ENCODE peak calls at places on chromosomes 12 and 14, in four cellular contexts. E is A549, C is lung, A is fibroblast of lung. Y is an unnamed sample. For H3K9me3, the result is how much of the 10 kb centered on the place peaks cover.

GRCh38 chr12:68367903-68368302 is 35.7 kb upstream of the MDM1 start:
- DNase-seq in C (no peak), A (no peak), E (peak), Y (no peak)

GRCh38 chr12:109654357-109654756 is 59.3 kb upstream of the FAM222A start:
- DNase-seq in C (no peak), A (no peak), E (no peak), Y (no peak)

GRCh38 chr14:73825551-73826188 is 26.0 kb upstream of the PTGR2 start:
- DNase-seq in A (peak), C (peak), E (peak), Y (peak)

GRCh38 chr14:57388072-57388471 is 2.3 kb upstream of the NAA30 start:
- DNase-seq in C (no peak), E (no peak), A (no peak), Y (no peak)

GRCh38 chr12:53935562-53936341 is 2.9 kb upstream of the HOXC13 start:
- DNase-seq in C (no peak), E (no peak), A (no peak), Y (no peak)

GRCh38 chr14:60094306-60094897 is 2.7 kb downstream of the PCNX4 start:
- DNase-seq in E (peak), C (no peak), A (peak), Y (peak)

GRCh38 chr12:67593041-67593870 is 55.3 kb upstream of the DYRK2 start:
- DNase-seq in C (peak), A (peak), E (peak), Y (no peak)

GRCh38 chr12:1605129-1606020 is 11.0 kb upstream of the FBXL14 start:
- DNase-seq in E (peak), C (peak), A (peak), Y (peak)

GRCh38 chr12:58099476-58099875 is 158.1 kb downstream of the ATP23 start:
- DNase-seq in A (no peak), C (no peak), E (no peak), Y (no peak)

GRCh38 chr12:81896771-81897170 is 137.6 kb upstream of the PPFIA2 start:
- DNase-seq in C (no peak), A (peak), E (no peak), Y (no peak)

GRCh38 chr12:9064815-9065606 is 50.7 kb downstream of the A2M start:
- DNase-seq in C (peak), E (peak), A (peak), Y (peak)

GRCh38 chr12:58814036-58814435 is 106.3 kb downstream of the LRIG3 start:
- DNase-seq in A (no peak), E (no peak), C (no peak), Y (no peak)

GRCh38 chr12:30755395-30755762 is 628 bp upstream of the CAPRIN2 start:
- DNase-seq in E (peak), A (no peak), C (no peak), Y (no peak)

GRCh38 chr14:96940009-96940408 is 142.8 kb downstream of the VRK1 start:
- DNase-seq in C (no peak), E (no peak), A (no peak), Y (no peak)

GRCh38 chr14:54699087-54699530 is 132.2 kb downstream of the SAMD4A start:
- DNase-seq in A (no peak), E (no peak), C (no peak), Y (no peak)

GRCh38 chr12:60123443-60124000 is 527.7 kb downstream of the SLC16A7 start:
- DNase-seq in E (no peak), C (no peak), A (peak), Y (no peak)

GRCh38 chr12:118259079-118259478 is 113.6 kb downstream of the TAOK3 start:
- DNase-seq in E (no peak), A (no peak), C (no peak), Y (no peak)

GRCh38 chr12:103901518-103902173 is 28.6 kb upstream of the HSP90B1 start:
- DNase-seq in C (no peak), E (no peak), A (no peak), Y (no peak)

GRCh38 chr12:117207675-117208074 is 17.4 kb upstream of the FBXO21 start:
- DNase-seq in A (no peak), C (no peak), E (no peak), Y (no peak)

GRCh38 chr12:130405332-130405731 is 67.6 kb downstream of the PIWIL1 start:
- DNase-seq in E (no peak), C (no peak), A (no peak), Y (no peak)

GRCh38 chr12:111807232-111807631 is 34.8 kb upstream of the MAPKAPK5 start:
- DNase-seq in A (no peak), E (no peak), C (no peak), Y (no peak)

GRCh38 chr14:69673578-69674305 is 62.3 kb downstream of the SUSD6 start:
- DNase-seq in A (no peak), C (no peak), E (no peak), Y (no peak)

GRCh38 chr14:71139058-71139946 is 232.0 kb downstream of the PCNX1 start:
- DNase-seq in A (peak), E (peak), C (peak), Y (peak)

GRCh38 chr14:28243600-28243999 is 523.0 kb upstream of the FOXG1 start:
- DNase-seq in A (no peak), E (no peak), C (no peak), Y (no peak)

GRCh38 chr14:97798204-97798603 is 1001.0 kb downstream of the VRK1 start:
- DNase-seq in E (no peak), A (no peak), C (no peak), Y (no peak)

GRCh38 chr12:48631071-48631470 is 51.0 kb downstream of the KANSL2 start:
- DNase-seq in A (no peak), E (no peak), C (no peak), Y (no peak)

GRCh38 chr14:39365354-39365753 is 66.9 kb downstream of the FBXO33 start:
- DNase-seq in A (no peak), C (no peak), E (no peak), Y (no peak)

GRCh38 chr12:90899456-90900182 is 55.4 kb downstream of the CCER1 start:
- DNase-seq in C (no peak), E (no peak), A (peak), Y (no peak)

GRCh38 chr12:116137318-116137717 is 140.2 kb downstream of the MED13L start:
- DNase-seq in E (no peak), A (no peak), C (no peak), Y (no peak)

GRCh38 chr12:3326850-3327780 is 163.9 kb upstream of the PRMT8 start:
- DNase-seq in C (no peak), A (no peak), E (no peak), Y (no peak)

GRCh38 chr14:101823511-101824120 is 62.1 kb downstream of the PPP2R5C start:
- DNase-seq in E (no peak), A (no peak), C (no peak), Y (no peak)

GRCh38 chr12:44873898-44874297 is 2.2 kb downstream of the NELL2 start:
- DNase-seq in C (no peak), E (peak), A (peak), Y (no peak)

GRCh38 chr12:108773798-108774788 is 42.8 kb upstream of the CORO1C start:
- DNase-seq in A (peak), C (peak), E (peak), Y (no peak)

GRCh38 chr12:52860102-52860838 is 11.5 kb upstream of the KRT78 start:
- DNase-seq in E (peak), A (peak), C (no peak), Y (no peak)

GRCh38 chr12:46669720-46670119 is 156.1 kb downstream of the SLC38A4 start:
- DNase-seq in A (no peak), C (no peak), E (no peak), Y (no peak)

DNA sequence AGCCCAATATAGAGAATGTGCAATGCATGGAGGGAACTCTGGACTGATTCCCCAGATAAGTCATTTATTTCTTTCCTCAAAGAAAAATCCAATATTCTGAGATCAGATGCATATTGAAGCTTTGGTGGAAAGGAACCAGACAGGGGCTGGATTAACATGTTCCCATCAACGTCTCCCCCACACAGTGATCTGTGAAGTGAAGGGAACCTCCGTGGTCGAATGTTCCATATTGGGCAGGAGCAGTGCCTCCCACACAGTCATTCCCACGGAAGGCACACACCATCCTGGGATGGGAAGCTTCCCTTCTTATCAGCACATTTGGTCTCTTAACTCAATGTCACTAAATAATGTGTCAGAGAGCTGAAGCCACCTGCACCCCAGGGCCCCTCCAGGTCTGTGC is 247.1 kb downstream of the BCL11B start:
- DNase-seq in A (no peak), C (no peak), E (no peak), Y (no peak)
- H3K9me3 ChIP-seq in A (under half), C (under half), E (under half), Y (under half)

GRCh38 chr12:23356927-23357708 is 592.4 kb downstream of the SOX5 start:
- DNase-seq in E (no peak), C (no peak), A (no peak), Y (no peak)

GRCh38 chr12:23356440-23356839 is 593.0 kb downstream of the SOX5 start:
- DNase-seq in C (no peak), A (no peak), E (no peak), Y (no peak)

GRCh38 chr12:23359975-23360638 is 589.4 kb downstream of the SOX5 start:
- DNase-seq in E (no peak), A (no peak), C (no peak), Y (no peak)

GRCh38 chr12:23361971-23362370 is 587.5 kb downstream of the SOX5 start:
- DNase-seq in A (no peak), C (no peak), E (no peak), Y (no peak)
- H3K9me3 ChIP-seq in A (under half), C (under half), E (under half), Y (under half)

DNA sequence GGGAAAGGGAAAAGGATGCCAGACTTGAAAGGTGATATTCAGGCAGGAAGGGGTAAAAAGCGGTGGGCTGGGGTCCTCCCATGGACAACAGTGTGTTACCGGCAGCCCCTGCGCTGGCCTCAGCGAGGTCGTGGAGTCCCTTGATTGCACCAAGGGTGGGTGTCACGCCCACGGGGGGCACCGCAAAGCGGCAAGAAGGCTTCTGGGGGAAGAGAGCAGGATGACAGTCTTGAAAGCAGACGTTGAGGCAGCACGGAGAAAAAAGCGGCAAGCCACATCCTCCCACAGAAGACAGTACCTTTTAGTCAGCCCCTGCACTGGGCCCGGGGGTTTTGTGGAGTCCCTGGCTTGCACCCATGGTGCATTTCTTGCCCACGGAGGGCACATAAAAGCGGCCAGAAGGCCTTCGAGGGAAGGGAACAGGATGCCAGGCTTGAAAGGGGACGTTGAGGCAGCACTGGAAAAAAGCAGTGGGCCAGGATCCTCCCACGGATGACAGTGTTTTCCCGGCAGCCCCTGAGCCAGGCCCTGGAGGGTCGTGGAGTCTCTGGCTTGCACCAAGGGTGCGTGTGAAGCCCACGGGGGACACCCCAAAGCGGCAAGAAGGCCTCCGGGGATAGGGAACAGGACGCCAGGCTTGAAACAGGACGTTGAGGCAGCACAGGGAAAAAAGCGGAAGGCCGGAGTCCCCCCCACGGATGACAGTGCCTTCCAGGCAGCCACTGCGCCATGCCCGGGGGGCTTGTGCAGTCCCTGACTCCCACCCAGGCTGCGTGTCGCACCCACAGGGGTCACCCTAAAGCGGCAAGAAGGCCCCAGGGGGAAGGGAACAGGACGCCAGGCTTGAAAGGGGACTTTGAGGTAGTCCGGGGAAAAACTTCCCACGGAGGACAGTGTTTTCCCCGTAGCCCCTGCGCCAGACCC is 162.2 kb upstream of the ALG10B start:
- DNase-seq in E (no peak), C (no peak), A (no peak), Y (no peak)
- H3K9me3 ChIP-seq in E (under half), C (under half), A (under half), Y (under half)

GRCh38 chr14:82602794-82603193 is 1069.1 kb upstream of the SEL1L start:
- DNase-seq in C (no peak), A (no peak), E (no peak), Y (no peak)
- H3K9me3 ChIP-seq in C (under half), A (under half), E (under half), Y (under half)

DNA sequence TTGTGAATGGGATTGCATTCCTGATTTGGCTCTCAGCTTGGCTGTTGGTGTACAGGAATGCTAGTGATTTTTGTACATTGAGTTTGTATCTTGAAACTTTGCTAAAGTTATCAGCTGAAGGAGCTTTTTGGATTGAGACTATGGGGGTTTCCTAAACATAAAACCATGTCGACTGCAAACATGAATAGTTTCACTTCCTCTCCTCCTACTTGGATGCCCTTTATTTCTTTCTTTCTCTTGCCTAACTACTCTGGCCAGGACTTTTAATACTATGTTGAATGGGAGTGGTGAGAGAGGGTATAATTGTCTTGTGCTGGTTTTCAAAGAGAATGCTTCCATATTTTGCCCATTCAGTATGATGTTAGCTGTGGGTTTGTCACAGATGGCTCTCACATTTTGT is 141.5 kb downstream of the CEP83 start:
- DNase-seq in A (no peak), C (no peak), E (no peak), Y (no peak)
- H3K9me3 ChIP-seq in A (under half), C (under half), E (under half), Y (under half)

DNA sequence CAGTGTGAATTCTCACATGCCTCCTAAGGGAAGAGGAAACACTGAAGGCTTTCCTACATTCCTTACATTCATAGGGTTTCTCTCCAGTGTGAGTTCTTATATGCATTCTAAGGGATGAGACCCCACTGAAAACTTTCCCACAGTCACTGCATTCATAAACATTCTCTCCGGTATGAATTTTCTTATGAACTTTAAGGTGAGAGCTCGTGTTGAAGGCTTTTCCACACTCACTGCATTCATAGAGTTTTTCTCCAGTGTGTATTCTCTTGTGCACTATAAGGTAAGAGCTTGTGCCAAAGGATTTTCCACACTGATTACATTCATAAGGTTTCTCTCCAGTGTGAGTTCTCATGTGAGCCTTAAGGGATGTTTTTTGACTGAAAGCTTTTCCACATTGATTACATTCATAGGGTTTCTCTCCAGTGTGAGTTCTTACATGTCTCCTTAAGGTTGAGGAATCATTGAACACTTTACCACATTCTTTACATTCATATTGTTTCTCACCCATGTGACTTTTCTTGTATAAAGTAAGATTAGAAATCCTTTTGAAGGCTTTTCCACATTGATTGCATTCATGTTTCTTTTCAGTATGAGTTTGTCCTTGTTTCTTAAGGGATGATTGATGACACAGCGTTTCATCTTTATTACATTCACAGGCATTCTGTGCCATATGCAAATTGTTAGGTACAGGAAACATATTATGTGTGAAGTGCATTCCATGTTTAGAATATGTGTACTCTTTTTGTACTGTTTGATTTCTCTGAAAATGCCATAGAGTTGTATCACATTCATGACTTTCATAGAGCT is 9.5 kb downstream of the ZNF891 start:
- DNase-seq in A (peak), C (no peak), E (peak), Y (no peak)
- H3K9me3 ChIP-seq in A (under half), C (half or more), E (half or more), Y (under half)

DNA sequence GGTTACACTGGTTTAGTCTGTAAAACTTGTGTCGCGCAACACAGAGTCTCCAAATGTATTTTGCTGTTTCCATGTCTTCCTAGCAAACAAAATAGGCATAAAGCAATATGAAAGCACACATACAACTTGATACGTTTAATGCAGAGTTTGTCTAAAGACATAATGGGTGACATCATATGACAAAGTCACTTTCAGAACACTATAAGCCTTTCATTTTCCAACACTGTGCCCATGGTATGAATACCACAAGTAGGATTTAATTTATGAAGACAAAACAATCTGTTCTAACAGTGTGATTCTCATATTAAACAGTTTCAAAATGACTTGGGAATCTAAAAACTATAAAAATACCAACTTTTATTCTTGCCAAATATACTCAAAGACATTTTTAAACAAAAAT is 58.4 kb downstream of the PTPN21 start:
- DNase-seq in A (no peak), E (no peak), C (no peak), Y (no peak)
- H3K9me3 ChIP-seq in A (under half), E (under half), C (under half), Y (under half)

DNA sequence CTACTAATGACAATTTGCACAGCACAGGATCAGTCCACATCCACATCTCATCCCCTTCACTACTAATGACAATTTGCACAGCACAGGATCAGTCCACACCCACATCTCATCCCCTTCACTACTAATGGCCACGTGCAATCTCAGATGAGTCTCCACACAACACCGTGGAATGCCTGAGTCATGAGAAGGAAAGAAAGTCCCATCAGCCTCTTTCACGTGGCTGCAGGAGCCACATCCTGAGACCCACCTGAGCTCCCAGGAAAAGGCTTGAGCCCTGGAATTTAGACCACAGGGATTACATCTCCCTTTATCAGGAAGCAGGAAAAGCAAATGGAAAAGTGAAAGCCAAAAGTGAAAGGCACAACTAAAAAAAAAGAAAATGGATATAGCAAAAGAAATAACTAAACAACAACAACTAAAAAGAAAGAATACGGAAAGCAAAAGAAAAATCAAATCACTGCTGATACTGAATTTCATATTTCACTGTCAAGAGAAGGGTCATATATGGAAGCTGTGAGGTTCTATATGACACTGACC is 1300.5 kb downstream of the TMEM121 start:
- DNase-seq in A (no peak), C (no peak), E (no peak), Y (no peak)
- H3K9me3 ChIP-seq in A (under half), C (under half), E (under half), Y (under half)

GRCh38 chr14:20195911-20196310 is 5.2 kb downstream of the OR11G2 start:
- DNase-seq in A (no peak), C (no peak), E (no peak), Y (no peak)

GRCh38 chr14:20197459-20197858 is 6.8 kb downstream of the OR11G2 start:
- DNase-seq in E (no peak), A (no peak), C (no peak), Y (no peak)

GRCh38 chr14:20190596-20190995 is at the start of gene OR11G2:
- DNase-seq in A (no peak), C (no peak), E (no peak), Y (no peak)

GRCh38 chr14:20191396-20191795 is 700 bp downstream of the OR11G2 start:
- DNase-seq in E (no peak), C (no peak), A (no peak), Y (no peak)

GRCh38 chr14:20194101-20194500 is 3.4 kb downstream of the OR11G2 start:
- DNase-seq in C (no peak), A (no peak), E (no peak), Y (no peak)
- H3K9me3 ChIP-seq in C (under half), A (under half), E (under half), Y (under half)

Y was measured in SJSA1.